ENCODE peak calls at places on chromosomes 12 and 14, in five cellular contexts. O is fibroblast of pulmonary artery, I is Caco-2, H is IMR-90, P is lung. J is an unnamed sample.

GRCh38 chr14:33782923-33783322 is 168.0 kb downstream of the EGLN3 start:
- DNase-seq in O (no peak), I (no peak), H (no peak), P (no peak), J (no peak)

GRCh38 chr14:71588028-71588427 is 344.2 kb upstream of the RGS6 start:
- DNase-seq in O (peak), I (no peak), H (peak), P (no peak), J (peak)

GRCh38 chr14:73463411-73463810 is 5.1 kb upstream of the NUMB start:
- DNase-seq in O (peak), I (no peak), H (peak), P (peak), J (peak)

GRCh38 chr14:33914676-33915516 is 36.0 kb downstream of the EGLN3 start:
- DNase-seq in O (peak), I (no peak), H (peak), P (no peak), J (peak)

GRCh38 chr14:76710093-76711010 is 50.9 kb upstream of the VASH1 start:
- DNase-seq in O (peak), I (no peak), H (peak), P (no peak), J (no peak)

GRCh38 chr14:36056846-36057245 is 119.7 kb downstream of the PTCSC3 start:
- DNase-seq in O (no peak), I (no peak), H (no peak), P (no peak), J (no peak)

GRCh38 chr14:96212896-96213295 is 8.3 kb downstream of the BDKRB2 start:
- DNase-seq in O (no peak), I (no peak), H (no peak), P (no peak), J (no peak)

GRCh38 chr14:32697704-32698103 is 241.0 kb upstream of the NPAS3 start:
- DNase-seq in O (peak), I (no peak), H (peak), P (no peak), J (no peak)

GRCh38 chr12:89525002-89525823 is 617 bp upstream of the GALNT4 start:
- DNase-seq in O (peak), I (peak), H (peak), P (peak), J (no peak)

GRCh38 chr12:2057041-2057792 is 4.4 kb downstream of the CACNA1C start:
- DNase-seq in O (peak), I (peak), H (peak), P (no peak), J (no peak)

GRCh38 chr12:88934163-88934747 is 354.0 kb upstream of the KITLG start:
- DNase-seq in O (peak), I (no peak), H (peak), P (no peak), J (no peak)

GRCh38 chr12:99948380-99948779 is 36.4 kb downstream of the ANKS1B start:
- DNase-seq in O (no peak), I (no peak), H (no peak), P (no peak), J (no peak)

GRCh38 chr12:132171293-132171967 is 27.2 kb downstream of the NOC4L start:
- DNase-seq in O (no peak), I (no peak), H (no peak), P (no peak), J (no peak)

GRCh38 chr12:132159555-132160003 is 15.3 kb downstream of the NOC4L start:
- DNase-seq in O (no peak), I (no peak), H (no peak), P (no peak), J (no peak)

GRCh38 chr12:115146453-115146852 is 462.5 kb upstream of the TBX3 start:
- DNase-seq in O (no peak), I (no peak), H (no peak), P (no peak), J (no peak)

GRCh38 chr12:123767613-123768012 is 5.5 kb downstream of the DNAH10 start:
- DNase-seq in O (no peak), I (no peak), H (no peak), P (no peak), J (no peak)

GRCh38 chr12:130619378-130619970 is 96.6 kb downstream of the RIMBP2 start:
- DNase-seq in O (no peak), I (no peak), H (no peak), P (no peak), J (no peak)

GRCh38 chr12:107917912-107918800 is 143.7 kb downstream of the ASCL4 start:
- DNase-seq in O (peak), I (peak), H (peak), P (no peak), J (no peak)

GRCh38 chr12:115640929-115641328 is 636.6 kb downstream of the MED13L start:
- DNase-seq in O (no peak), I (no peak), H (peak), P (no peak), J (peak)

GRCh38 chr12:46798648-46799047 is 27.1 kb downstream of the SLC38A4 start:
- DNase-seq in O (no peak), I (no peak), H (no peak), P (no peak), J (no peak)

GRCh38 chr12:117489671-117490070 is 128.2 kb upstream of the NOS1 start:
- DNase-seq in O (no peak), I (no peak), H (no peak), P (no peak), J (no peak)

GRCh38 chr14:34711169-34711568 is 3.2 kb downstream of the CFL2 start:
- DNase-seq in O (peak), I (no peak), H (peak), P (no peak), J (peak)

GRCh38 chr14:43449291-43449690 is 1057.8 kb downstream of the FSCB start:
- DNase-seq in O (peak), I (no peak), H (no peak), P (no peak), J (no peak)

GRCh38 chr12:95674088-95674595 is 116.4 kb downstream of the NTN4 start:
- DNase-seq in O (no peak), I (no peak), H (no peak), P (no peak), J (no peak)

GRCh38 chr14:75631453-75631831 is 29.2 kb downstream of the ERG28 start:
- DNase-seq in O (peak), I (no peak), H (no peak), P (no peak), J (no peak)

GRCh38 chr12:98635657-98636323 is 8.8 kb downstream of the IKBIP start:
- DNase-seq in O (peak), I (no peak), H (peak), P (no peak), J (peak)

GRCh38 chr12:121441555-121441954 is 41.6 kb downstream of the RNF34 start:
- DNase-seq in O (no peak), I (no peak), H (no peak), P (no peak), J (no peak)

GRCh38 chr12:69355363-69356035 is 4.0 kb upstream of the YEATS4 start:
- DNase-seq in O (no peak), I (no peak), H (no peak), P (no peak), J (no peak)

GRCh38 chr14:72451081-72451972 is 442.6 kb downstream of the DPF3 start:
- DNase-seq in O (no peak), I (no peak), H (no peak), P (no peak), J (no peak)

GRCh38 chr12:87596636-87597035 is 432.6 kb downstream of the C12orf50 start:
- DNase-seq in O (peak), I (no peak), H (no peak), P (no peak), J (no peak)

GRCh38 chr14:103628684-103629502 is at the start of gene KLC1:
- DNase-seq in O (peak), I (peak), H (peak), P (peak), J (no peak)
- TF ChIP-seq CTCF in O (no peak), I (no peak), H (no peak), P (no peak), J (no peak)

GRCh38 chr12:32885831-32886230 is 10.7 kb downstream of the PKP2 start:
- DNase-seq in O (no peak), I (no peak), H (no peak), P (no peak), J (no peak)
- H3K4me3 ChIP-seq in O (no peak), I (no peak), H (no peak), P (no peak), J (no peak)

DNA sequence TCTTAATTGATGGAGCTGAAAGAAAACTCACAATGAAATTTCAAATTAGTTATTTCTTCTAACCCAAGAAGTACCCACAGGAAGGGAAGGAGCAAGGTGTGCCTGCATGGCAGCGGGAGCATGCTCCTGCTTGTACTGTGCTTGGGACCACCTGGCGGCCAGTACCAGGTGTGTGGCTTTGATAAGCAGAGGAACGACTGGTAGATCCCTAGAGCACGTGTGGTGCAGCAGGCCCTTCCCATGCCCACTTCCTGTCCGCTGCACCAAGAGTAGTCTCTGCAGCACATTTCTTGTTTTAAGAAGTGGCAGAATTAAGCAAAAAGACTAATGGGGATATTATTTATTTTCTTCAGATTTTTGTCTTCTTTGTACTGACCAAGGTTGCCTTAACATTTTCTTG is 122.3 kb upstream of the ATF1 start:
- DNase-seq in O (no peak), I (no peak), H (no peak), P (no peak), J (no peak)
- TF ChIP-seq CTCF in O (no peak), I (no peak), H (no peak), P (no peak), J (no peak)

DNA sequence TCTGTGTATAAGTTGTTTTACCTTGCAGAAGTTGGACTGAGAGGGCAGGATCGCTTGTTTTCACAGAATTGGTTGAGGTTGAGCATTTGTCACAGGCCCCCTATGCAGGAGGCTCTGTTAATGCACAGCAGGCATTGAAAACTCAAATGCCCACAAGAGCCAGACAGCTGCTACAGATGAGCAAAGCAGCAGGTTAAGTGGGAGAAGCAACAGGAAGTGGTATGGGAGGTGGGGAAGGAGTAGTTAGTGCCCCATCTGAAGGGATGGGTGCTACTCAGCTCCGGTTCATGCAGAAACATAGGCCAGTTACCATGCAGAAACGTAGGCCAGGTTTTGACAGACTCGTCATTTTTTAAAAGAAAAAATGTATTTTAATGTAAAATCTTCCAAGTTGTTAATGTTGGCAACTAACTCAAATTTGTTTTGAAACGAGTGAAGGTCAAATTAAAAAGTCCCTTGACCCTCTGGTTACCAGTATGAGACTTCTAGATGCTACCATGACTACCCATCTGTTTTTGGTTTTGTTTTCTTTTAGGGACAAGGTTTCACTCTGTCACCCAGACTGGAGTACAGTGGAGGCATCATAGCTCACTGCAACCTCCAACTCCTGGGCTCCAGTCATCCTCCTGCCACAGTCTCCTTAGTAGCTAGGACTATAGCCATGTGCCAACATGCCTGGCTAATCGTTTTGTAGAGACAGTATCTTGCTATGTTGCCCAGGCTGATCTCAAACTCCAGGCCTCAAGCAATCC is 84.7 kb upstream of the FRMD6 start:
- DNase-seq in O (no peak), I (no peak), H (no peak), P (no peak), J (no peak)
- H3K4me3 ChIP-seq in O (no peak), I (no peak), H (no peak), P (no peak), J (no peak)

GRCh38 chr14:68701001-68701741 is 91.7 kb downstream of the ZFP36L1 start:
- DNase-seq in O (no peak), I (no peak), H (no peak), P (no peak), J (no peak)

GRCh38 chr14:68703093-68703492 is 89.8 kb downstream of the ZFP36L1 start:
- DNase-seq in O (peak), I (no peak), H (peak), P (no peak), J (no peak)

GRCh38 chr14:68702105-68702504 is 90.8 kb downstream of the ZFP36L1 start:
- DNase-seq in O (no peak), I (no peak), H (no peak), P (no peak), J (no peak)

GRCh38 chr14:68704736-68705720 is 87.8 kb downstream of the ZFP36L1 start:
- DNase-seq in O (peak), I (no peak), H (peak), P (no peak), J (no peak)

DNA sequence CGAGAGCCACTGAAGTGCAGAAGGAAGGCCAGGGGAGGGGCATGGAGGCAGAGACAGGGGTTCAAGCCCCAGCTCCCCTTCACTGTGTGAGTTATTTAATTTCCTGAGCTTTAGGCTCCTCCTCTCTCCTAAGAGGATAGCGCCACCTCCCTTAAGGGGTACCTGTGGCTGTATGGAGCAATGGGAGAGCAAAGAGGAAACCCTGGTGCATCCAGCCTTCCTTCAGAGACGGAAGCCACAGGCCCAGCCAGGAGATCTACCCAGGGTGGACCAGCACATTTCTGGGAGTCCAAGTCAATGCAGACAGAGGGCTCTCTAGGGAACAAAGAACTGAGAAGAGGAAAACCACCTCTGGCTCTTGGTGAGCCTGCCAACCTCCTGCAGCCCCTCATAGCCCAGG is 90.3 kb downstream of the ZFP36L1 start:
- DNase-seq in O (no peak), I (no peak), H (no peak), P (no peak), J (no peak)
- TF ChIP-seq CTCF in O (no peak), I (no peak), H (no peak), P (no peak), J (no peak)

DNA sequence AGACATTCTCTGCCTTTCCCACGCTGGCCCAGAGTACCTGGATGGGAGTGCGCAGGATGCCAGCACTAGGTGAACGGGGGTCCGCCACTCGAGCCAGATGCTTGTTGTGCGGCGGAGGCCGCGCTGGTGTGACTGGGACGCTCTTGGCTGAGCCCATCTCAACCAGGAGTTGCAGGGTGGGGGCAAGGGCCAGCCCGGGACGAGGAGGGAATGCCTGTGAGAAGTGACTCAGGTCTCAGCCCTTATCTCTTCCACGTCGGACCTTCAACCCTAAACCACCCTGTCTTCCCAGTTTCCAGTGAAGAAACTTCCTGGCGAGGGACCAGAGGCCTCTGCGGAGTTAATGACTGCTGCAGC is 312 bp downstream of the CDCA3 start:
- DNase-seq in O (no peak), I (peak), H (no peak), P (no peak), J (no peak)
- H3K4me3 ChIP-seq in O (peak), I (peak), H (peak), P (no peak), J (peak)

GRCh38 chr12:113591480-113591971 is 119.9 kb upstream of the LHX5 start:
- DNase-seq in O (no peak), I (peak), H (no peak), P (no peak), J (no peak)

GRCh38 chr12:113587720-113588119 is 116.0 kb upstream of the LHX5 start:
- DNase-seq in O (no peak), I (no peak), H (no peak), P (no peak), J (no peak)

GRCh38 chr12:113586461-113586860 is 114.8 kb upstream of the LHX5 start:
- DNase-seq in O (no peak), I (no peak), H (no peak), P (no peak), J (no peak)

GRCh38 chr12:113594967-113595366 is 123.3 kb upstream of the LHX5 start:
- DNase-seq in O (no peak), I (no peak), H (no peak), P (no peak), J (no peak)

GRCh38 chr12:113589437-113589836 is 117.8 kb upstream of the LHX5 start:
- DNase-seq in O (no peak), I (no peak), H (no peak), P (no peak), J (no peak)
- TF ChIP-seq CTCF in O (no peak), I (no peak), H (no peak), P (no peak), J (no peak)